ENCODE peak calls at places on chromosomes 16 and 17, in nine cellular contexts. N, K, I, X, G, J, U, W and V are unnamed samples. For H3K4me1 and H3K36me3, the result is how much of the 10 kb centered on the place peaks cover.

GRCh38 chr16:54027126-54027922 is 259.3 kb downstream of the IRX3 start:
- DNase-seq in N (no peak), I (no peak), J (no peak), W (peak), G (no peak), X (no peak), K (no peak), U (no peak), V (no peak)

GRCh38 chr17:40602445-40603443 is 37.5 kb upstream of the CCR7 start:
- DNase-seq in G (no peak), J (no peak), X (peak), I (no peak), K (no peak), N (no peak), U (no peak), W (no peak), V (no peak)

GRCh38 chr16:83878838-83879237 is 20.1 kb upstream of the MLYCD start:
- DNase-seq in I (peak), G (peak), X (no peak), N (peak), U (peak), J (no peak), K (no peak), W (peak), V (peak)

GRCh38 chr17:8122391-8122922 is 1.4 kb downstream of the HES7 start:
- DNase-seq in I (no peak), X (no peak), W (peak), J (no peak), G (peak), N (peak), U (peak), K (no peak), V (no peak)

GRCh38 chr17:39579318-39580081 is 28.2 kb downstream of the NEUROD2 start:
- DNase-seq in I (no peak), W (no peak), K (peak), X (no peak), J (no peak), N (peak), U (peak), G (no peak), V (no peak)

GRCh38 chr16:85246973-85247372 is 134.7 kb upstream of the CIBAR2 start:
- DNase-seq in U (no peak), N (no peak), G (no peak), K (no peak), J (no peak), X (no peak), W (no peak), I (no peak), V (no peak)

GRCh38 chr17:42345396-42346078 is 42.7 kb downstream of the STAT3 start:
- DNase-seq in N (no peak), W (no peak), K (no peak), X (no peak), J (no peak), G (no peak), U (no peak), I (no peak), V (no peak)

GRCh38 chr16:35492225-35492624 is 2032.8 kb downstream of the TP53TG3F start:
- DNase-seq in U (no peak), G (no peak), X (no peak), W (no peak), N (no peak), I (no peak), J (no peak), K (no peak), V (no peak)

GRCh38 chr17:72578817-72579470 is 458.1 kb downstream of the SOX9 start:
- DNase-seq in W (no peak), J (no peak), N (no peak), K (no peak), U (no peak), X (no peak), I (no peak), G (no peak), V (no peak)

GRCh38 chr17:38914741-38915638 is 10.4 kb upstream of the LASP1NB start:
- DNase-seq in G (no peak), K (no peak), N (peak), U (peak), J (no peak), X (no peak), W (no peak), I (no peak), V (peak)

GRCh38 chr16:24858219-24859041 is 12.7 kb downstream of the SLC5A11 start:
- DNase-seq in X (peak), G (peak), I (peak), W (peak), U (peak), K (peak), J (peak), N (peak), V (peak)

GRCh38 chr16:66905633-66906539 is 12.8 kb downstream of the CDH16 start:
- DNase-seq in U (peak), X (no peak), K (peak), J (peak), G (peak), W (no peak), N (peak), I (no peak), V (peak)

GRCh38 chr17:52136173-52136572 is 22.3 kb downstream of the CA10 start:
- DNase-seq in I (no peak), X (no peak), N (no peak), U (peak), W (no peak), K (no peak), G (no peak), J (no peak), V (no peak)

GRCh38 chr17:56815711-56816110 is 18.0 kb downstream of the C17orf67 start:
- DNase-seq in J (no peak), G (no peak), I (peak), K (no peak), W (peak), N (no peak), X (no peak), U (no peak), V (no peak)

GRCh38 chr17:64147110-64148016 is 17.4 kb upstream of the ERN1 start:
- DNase-seq in W (no peak), K (no peak), I (peak), N (peak), U (peak), J (no peak), X (no peak), G (peak), V (peak)

GRCh38 chr16:57862698-57863433 is 60.6 kb upstream of the KIFC3 start:
- DNase-seq in W (no peak), I (no peak), G (no peak), U (peak), N (peak), J (no peak), X (no peak), K (no peak), V (peak)

GRCh38 chr16:1090620-1091587 is 5.1 kb downstream of the C1QTNF8 start:
- DNase-seq in J (no peak), I (no peak), U (no peak), G (no peak), X (no peak), K (peak), N (no peak), W (no peak), V (no peak)

GRCh38 chr17:62193297-62193696 is 128.2 kb upstream of the MED13 start:
- DNase-seq in W (no peak), G (no peak), X (no peak), N (no peak), K (no peak), J (no peak), U (no peak), I (no peak), V (no peak)

GRCh38 chr17:57213180-57213825 is 43.0 kb upstream of the MSI2 start:
- DNase-seq in N (no peak), G (no peak), K (no peak), U (no peak), X (no peak), W (no peak), I (no peak), J (no peak), V (no peak)

GRCh38 chr17:73489333-73489732 is 154.9 kb downstream of the SDK2 start:
- DNase-seq in W (no peak), J (no peak), G (no peak), X (no peak), N (peak), I (no peak), U (no peak), K (no peak), V (no peak)

GRCh38 chr16:13875614-13876284 is 44.2 kb upstream of the ERCC4 start:
- DNase-seq in X (no peak), W (no peak), U (no peak), I (no peak), G (no peak), K (no peak), J (no peak), N (no peak), V (no peak)

GRCh38 chr16:65547799-65548446 is 426.1 kb upstream of the CDH11 start:
- DNase-seq in X (no peak), W (peak), J (no peak), K (no peak), I (peak), U (peak), N (peak), G (peak), V (no peak)

GRCh38 chr17:19414396-19415280 is 3.6 kb downstream of the RNF112 start:
- DNase-seq in U (no peak), I (no peak), K (no peak), G (no peak), W (no peak), J (no peak), N (no peak), X (no peak), V (no peak)

GRCh38 chr17:19417611-19418010 is 6.6 kb downstream of the RNF112 start:
- DNase-seq in X (no peak), K (no peak), J (no peak), I (no peak), N (no peak), W (peak), G (no peak), U (no peak), V (no peak)

GRCh38 chr17:19415311-19415710 is 4.3 kb downstream of the RNF112 start:
- DNase-seq in U (no peak), W (no peak), X (no peak), J (no peak), K (no peak), I (no peak), G (no peak), N (no peak), V (no peak)

GRCh38 chr17:19418312-19418992 is 7.4 kb downstream of the RNF112 start:
- DNase-seq in I (no peak), N (peak), J (no peak), U (no peak), K (no peak), W (peak), X (no peak), G (no peak), V (no peak)

DNA sequence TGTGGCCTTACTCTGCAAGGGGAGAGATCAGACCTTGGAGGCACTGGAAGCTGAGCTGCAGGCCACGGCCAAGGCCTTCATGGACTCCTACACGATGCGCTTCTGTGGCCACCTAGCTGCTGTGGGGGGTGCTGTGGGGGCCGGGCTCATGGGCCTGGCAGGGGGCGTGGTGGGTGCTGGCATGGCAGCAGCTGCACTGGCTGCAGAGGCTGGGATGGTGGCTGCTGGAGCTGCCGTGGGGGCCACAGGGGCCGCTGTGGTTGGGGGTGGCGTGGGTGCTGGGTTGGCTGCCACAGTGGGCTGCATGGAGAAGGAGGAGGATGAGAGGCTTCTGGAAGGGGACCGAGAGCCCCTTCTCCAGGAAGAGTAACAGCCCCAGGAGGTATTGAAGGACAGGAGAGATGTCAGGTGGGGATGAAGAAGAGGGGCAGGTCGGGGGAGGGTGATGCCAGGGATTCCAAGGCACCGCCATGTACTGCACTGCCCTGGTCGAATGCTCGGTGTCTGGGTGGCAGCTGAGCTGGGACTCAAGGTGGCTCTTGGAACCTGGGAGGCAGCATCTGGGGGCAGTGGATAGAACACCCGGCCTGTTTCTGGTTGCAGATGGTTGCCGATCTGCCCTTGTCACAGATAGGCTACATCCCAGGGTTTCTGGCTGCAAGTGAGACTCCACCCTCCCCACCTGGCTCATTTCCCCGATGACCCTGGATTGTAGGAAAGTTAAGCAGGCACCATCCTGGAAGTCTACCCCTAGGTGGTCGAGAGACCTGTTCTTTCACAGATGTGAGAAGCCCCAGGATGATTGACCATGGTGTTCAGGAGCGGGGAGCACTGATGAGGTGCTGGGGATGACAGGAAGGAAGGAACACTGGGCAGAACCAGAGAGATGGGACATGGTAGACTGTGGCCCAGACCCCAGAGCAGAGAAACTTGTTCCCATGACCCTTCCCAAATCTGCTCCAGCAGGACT is 5.1 kb downstream of the RNF112 start:
- DNase-seq in G (no peak), X (no peak), N (no peak), W (no peak), I (no peak), U (no peak), J (no peak), K (no peak), V (no peak)
- H3K4me1 ChIP-seq in G (under half), X (under half), N (under half), W (under half), I (under half), U (under half), J (under half), K (under half), V (under half)

DNA sequence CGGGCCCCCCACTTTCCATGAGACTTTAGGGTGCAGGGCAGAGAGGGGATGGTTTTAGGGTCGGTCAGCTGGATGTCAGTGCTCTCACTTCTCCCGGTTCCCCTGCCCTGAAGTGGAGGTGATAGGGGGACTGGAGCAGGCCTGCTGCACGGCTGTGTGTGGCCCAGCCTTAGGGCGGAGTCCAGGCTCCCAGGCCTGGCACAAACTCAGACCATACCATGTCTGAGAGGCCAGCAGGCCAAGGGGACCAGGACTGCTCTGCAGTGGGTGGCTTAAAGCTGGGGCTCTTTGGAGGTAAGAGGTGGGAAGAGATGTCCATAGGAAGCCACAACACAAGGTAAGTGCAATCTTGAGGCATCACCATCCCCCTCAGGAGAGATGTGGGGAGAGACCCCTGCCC is 8.3 kb downstream of the TFAP4 start:
- DNase-seq in G (no peak), K (no peak), X (no peak), N (no peak), U (no peak), W (no peak), I (peak), J (no peak), V (peak)
- H3K36me3 ChIP-seq in G (under half), K (under half), X (under half), N (under half), U (under half), W (under half), I (under half), J (half or more), V (under half)

DNA sequence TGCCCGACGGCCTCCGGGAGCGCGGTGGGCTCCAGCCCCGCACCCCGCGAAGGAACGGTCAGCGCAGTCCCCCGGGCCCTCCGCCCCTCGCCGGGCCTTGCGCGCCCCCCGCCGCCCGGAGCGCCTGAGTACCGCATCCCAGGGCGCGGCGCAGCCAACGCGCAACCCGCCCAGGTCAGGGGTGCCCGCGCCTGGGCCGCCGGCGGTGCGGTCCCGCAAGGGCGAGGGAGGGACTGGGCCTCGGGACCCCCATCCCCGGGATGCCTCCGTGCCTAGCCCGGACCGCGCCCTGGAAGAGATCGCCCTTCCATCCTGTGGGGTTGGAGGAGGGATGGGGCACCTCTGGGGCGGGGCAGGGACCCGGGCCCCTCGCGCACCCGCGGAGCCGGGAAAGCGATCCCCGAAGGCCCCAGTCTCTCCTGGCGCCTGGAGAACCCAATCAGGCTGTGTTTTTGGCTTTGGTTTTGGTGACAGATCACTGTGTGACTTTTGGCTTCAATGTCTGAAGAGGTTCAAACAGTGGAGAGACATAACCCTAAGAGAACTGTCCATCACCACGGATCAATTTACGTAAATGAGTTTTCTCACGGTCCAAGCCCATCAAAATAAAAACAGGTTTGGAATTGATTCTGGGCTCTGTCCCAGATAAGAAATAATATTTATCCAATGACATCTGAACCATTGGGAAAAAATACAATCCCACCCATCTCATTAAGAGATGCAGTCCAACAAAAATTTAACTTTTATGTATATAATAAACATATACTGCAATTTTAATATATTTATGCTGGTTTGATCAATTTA is 17.8 kb downstream of the ENPP7 start:
- DNase-seq in G (no peak), J (no peak), K (no peak), I (no peak), N (no peak), X (no peak), W (no peak), U (peak), V (no peak)
- H3K4me3 ChIP-seq in G (no peak), J (no peak), K (no peak), I (no peak), N (no peak), X (no peak), W (no peak), U (peak), V (no peak)

GRCh38 chr17:1110844-1111598 is 68.8 kb downstream of the ABR start:
- DNase-seq in U (no peak), W (peak), N (peak), I (peak), G (peak), J (no peak), K (peak), X (no peak), V (peak)
- H3K4me1 ChIP-seq in U (under half), W (under half), N (under half), I (half or more), G (under half), J (under half), K (half or more), X (under half), V (under half)

DNA sequence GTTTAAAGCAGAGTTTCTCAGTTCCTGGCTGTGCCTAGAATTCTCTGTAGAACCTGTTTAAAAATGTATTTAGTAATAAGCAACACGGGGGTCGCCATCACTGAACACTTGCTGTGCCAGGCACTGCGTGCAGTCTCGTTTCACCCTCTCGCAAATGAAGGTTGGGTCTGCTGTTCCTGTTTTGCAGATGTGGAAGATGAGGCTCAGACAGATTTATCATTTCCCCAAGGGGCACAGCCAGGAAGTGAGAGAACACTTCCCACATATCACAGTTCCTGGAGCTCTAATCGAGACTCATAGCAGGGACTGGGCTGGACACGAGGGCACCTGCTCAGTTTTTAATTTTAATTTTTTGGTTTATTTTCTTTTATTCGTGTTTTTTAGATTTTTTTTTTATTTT is 122.7 kb downstream of the ABCC6 start:
- DNase-seq in K (no peak), N (no peak), W (no peak), I (no peak), G (no peak), X (no peak), J (no peak), U (no peak), V (no peak)
- H3K36me3 ChIP-seq in K (under half), N (under half), W (half or more), I (half or more), G (under half), X (under half), J (half or more), U (under half), V (under half)

GRCh38 chr16:80682435-80683070 is 121.8 kb downstream of the CDYL2 start:
- DNase-seq in G (no peak), I (no peak), U (no peak), W (peak), K (no peak), N (no peak), J (no peak), X (no peak), V (no peak)
- H3K4me3 ChIP-seq in G (no peak), I (no peak), U (no peak), W (peak), K (no peak), N (no peak), J (no peak), X (no peak), V (no peak)

GRCh38 chr17:9241774-9242496 is 220.6 kb downstream of the NTN1 start:
- DNase-seq in K (peak), U (no peak), I (no peak), X (no peak), G (no peak), N (no peak), J (no peak), W (no peak), V (no peak)

GRCh38 chr17:9244066-9245052 is 223.0 kb downstream of the NTN1 start:
- DNase-seq in W (peak), U (no peak), N (no peak), I (peak), J (no peak), G (no peak), K (no peak), X (no peak), V (no peak)

GRCh38 chr17:9242497-9242881 is 221.2 kb downstream of the NTN1 start:
- DNase-seq in G (no peak), N (no peak), J (no peak), W (no peak), I (peak), U (no peak), X (no peak), K (no peak), V (no peak)

GRCh38 chr17:9241371-9241712 is 220.0 kb downstream of the NTN1 start:
- DNase-seq in X (no peak), W (no peak), I (peak), J (no peak), N (no peak), U (no peak), G (no peak), K (peak), V (no peak)

DNA sequence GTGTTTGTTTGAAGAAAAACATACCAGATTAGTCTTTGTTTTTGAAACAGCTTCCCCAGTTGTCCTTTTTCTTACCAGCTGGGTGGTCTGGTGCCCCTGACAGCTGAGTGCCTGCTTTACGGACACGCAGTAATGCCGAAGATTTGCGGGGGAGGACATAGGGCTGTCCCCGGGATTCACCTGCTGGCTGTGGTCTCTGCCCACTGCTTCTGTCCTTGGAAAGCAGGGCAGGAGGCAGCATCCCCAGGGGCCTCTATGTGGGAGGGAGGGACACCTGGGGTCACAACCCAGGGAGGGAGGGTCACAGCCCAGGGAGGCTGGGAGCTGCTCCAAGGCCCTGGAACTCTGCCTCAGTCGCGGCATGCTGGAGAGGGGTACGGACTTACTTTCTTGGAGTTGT is 221.7 kb downstream of the NTN1 start:
- DNase-seq in G (no peak), U (no peak), K (no peak), W (no peak), X (no peak), I (no peak), J (no peak), N (no peak), V (no peak)
- H3K4me1 ChIP-seq in G (under half), U (under half), K (half or more), W (under half), X (under half), I (half or more), J (under half), N (under half), V (under half)